ENCODE peak calls at places on chromosome X, in eight cellular contexts. G is OCI-LY7, W is stomach, R is astrocyte of the spinal cord, L is coronary artery, A is GM20000, F is B cell, U is fibroblast of mammary gland. Q is an unnamed sample.
A peak's percentile ranks its signal among the peaks of the same experiment; 100 is the strongest.

GRCh38 chrX:15059488-15059887 is 186.3 kb downstream of the MOSPD2 start:
- DNase-seq in W (no peak), F (no peak), U (no peak), R (no peak), L (no peak), A (no peak), G (no peak), Q (no peak)

GRCh38 chrX:47093248-47093647 is 15.0 kb downstream of the RGN start:
- DNase-seq in F (no peak), A (peak; percentile 17), G (peak; percentile 52), L (no peak), W (no peak), R (peak; percentile 22), U (peak; percentile 45), Q (no peak)

GRCh38 chrX:72276478-72276953 is 532 bp downstream of the RPS4X start:
- DNase-seq in U (no peak), W (no peak), A (peak; percentile 13), F (no peak), G (no peak), L (no peak), R (peak; percentile 17), Q (no peak)

GRCh38 chrX:116284383-116284782 is 113.8 kb downstream of the AGTR2 start:
- DNase-seq in G (no peak), L (no peak), U (no peak), W (no peak), A (no peak), R (no peak), F (no peak), Q (no peak)

GRCh38 chrX:153063315-153063714 is 7.0 kb downstream of the PNMA3 start:
- DNase-seq in G (no peak), U (peak; percentile 6), W (no peak), R (peak; percentile 10), A (no peak), L (no peak), F (no peak), Q (no peak)

GRCh38 chrX:140229187-140229586 is 263.9 kb upstream of the CXorf66 start:
- DNase-seq in A (no peak), F (no peak), G (no peak), L (no peak), U (no peak), R (peak; percentile 13), W (no peak), Q (no peak)

GRCh38 chrX:21723097-21723496 is 34.8 kb downstream of the SMPX start:
- DNase-seq in G (no peak), L (no peak), F (no peak), R (no peak), W (no peak), A (no peak), U (peak; percentile 34), Q (no peak)

GRCh38 chrX:101595739-101596419 is 21.9 kb downstream of the ARMCX6 start:
- DNase-seq in U (peak; percentile 71), A (peak; percentile 61), W (no peak), F (peak; percentile 45), G (peak; percentile 53), R (peak; percentile 74), L (no peak), Q (no peak)

GRCh38 chrX:123909498-123909897 is 49.6 kb downstream of the XIAP start:
- DNase-seq in R (no peak), F (no peak), U (peak; percentile 14), G (no peak), A (no peak), L (no peak), W (no peak), Q (no peak)

GRCh38 chrX:80808854-80809493 is 703 bp downstream of the BRWD3 start:
- DNase-seq in L (peak; percentile 72), A (no peak), F (no peak), W (no peak), U (no peak), R (peak; percentile 7), G (peak; percentile 43), Q (no peak)

GRCh38 chrX:96407043-96407442 is 277.6 kb upstream of the DIAPH2 start:
- DNase-seq in U (peak; percentile 61), G (no peak), A (no peak), F (no peak), R (peak; percentile 41), L (no peak), W (peak; percentile 51), Q (no peak)

GRCh38 chrX:146907391-146908240 is 93.1 kb upstream of the CXorf51A start:
- DNase-seq in W (no peak), R (peak; percentile 3), G (no peak), A (no peak), L (no peak), U (peak; percentile 0), F (no peak), Q (no peak)

GRCh38 chrX:14398725-14399124 is 130.6 kb upstream of the GLRA2 start:
- DNase-seq in U (peak; percentile 86), F (no peak), G (no peak), W (no peak), L (no peak), R (no peak), A (no peak), Q (no peak)

GRCh38 chrX:137432609-137433008 is 133.3 kb upstream of the ZIC3 start:
- DNase-seq in G (peak; percentile 20), F (no peak), L (no peak), R (peak; percentile 6), A (peak; percentile 45), W (no peak), U (no peak), Q (no peak)

GRCh38 chrX:71612256-71612655 is 6.1 kb downstream of the CXCR3 start:
- DNase-seq in A (no peak), R (no peak), F (no peak), W (no peak), L (no peak), U (no peak), G (no peak), Q (no peak)

GRCh38 chrX:33336783-33337182 is 125.4 kb upstream of the DMD start:
- DNase-seq in W (no peak), F (no peak), L (no peak), G (peak; percentile 68), A (no peak), R (peak; percentile 8), U (peak; percentile 29), Q (no peak)

GRCh38 chrX:40152173-40152705 is 54.5 kb upstream of the BCOR start:
- DNase-seq in U (no peak), R (no peak), A (peak; percentile 44), W (peak; percentile 55), G (peak; percentile 36), L (no peak), F (no peak), Q (no peak)

GRCh38 chrX:135549519-135549918 is 29.1 kb downstream of the INTS6L start:
- DNase-seq in R (no peak), U (no peak), A (no peak), W (no peak), L (no peak), F (no peak), G (no peak), Q (no peak)

GRCh38 chrX:135544338-135544948 is 24.0 kb downstream of the INTS6L start:
- DNase-seq in W (no peak), F (no peak), R (no peak), U (no peak), G (peak; percentile 41), L (no peak), A (no peak), Q (no peak)

GRCh38 chrX:135543924-135544323 is 23.5 kb downstream of the INTS6L start:
- DNase-seq in W (no peak), R (no peak), U (no peak), A (peak; percentile 1), G (peak; percentile 54), L (no peak), F (peak; percentile 19), Q (no peak)
- TF ChIP-seq CTCF in W (no peak), R (peak; percentile 15), U (peak; percentile 26), A (peak; percentile 15), G (peak; percentile 73), L (no peak), F (peak; percentile 67), Q (peak; percentile 33)

GRCh38 chrX:41808042-41808441 is 84.1 kb downstream of the GPR82 start:
- DNase-seq in U (peak; percentile 11), F (no peak), G (no peak), A (no peak), L (no peak), W (no peak), R (no peak), Q (no peak)

GRCh38 chrX:41799661-41800060 is 75.7 kb downstream of the GPR82 start:
- DNase-seq in W (no peak), F (no peak), L (no peak), A (no peak), G (no peak), R (no peak), U (no peak), Q (no peak)

DNA sequence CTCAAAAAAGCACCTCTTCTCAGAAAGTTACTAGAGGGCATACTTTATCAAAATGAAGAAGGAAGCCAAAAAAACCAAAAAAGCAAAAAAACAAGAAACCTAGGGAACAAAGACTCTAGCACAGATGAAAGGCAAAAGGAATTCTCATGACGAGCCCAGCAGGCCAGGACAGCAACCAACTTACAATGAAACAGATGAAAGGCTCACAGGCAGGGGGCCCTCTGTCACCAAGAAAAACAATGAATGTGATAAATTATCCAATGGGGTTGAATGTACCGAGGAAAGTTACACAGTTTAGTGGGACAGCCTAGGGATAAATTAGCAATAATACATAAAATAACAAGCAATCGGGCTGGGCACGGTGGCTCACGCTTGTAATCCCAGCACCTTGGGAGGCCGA is 79.0 kb downstream of the GPR82 start:
- DNase-seq in A (no peak), R (no peak), L (no peak), G (no peak), W (no peak), F (no peak), U (no peak), Q (no peak)
- TF ChIP-seq CTCF in A (no peak), R (no peak), L (no peak), G (no peak), W (no peak), F (no peak), U (peak; percentile 5), Q (no peak)

GRCh38 chrX:5236096-5236495 is 992.6 kb downstream of the NLGN4X start:
- DNase-seq in G (peak; percentile 11), F (no peak), R (no peak), A (no peak), W (no peak), U (no peak), L (no peak), Q (no peak)
- TF ChIP-seq CTCF in G (peak; percentile 64), F (no peak), R (no peak), A (no peak), W (no peak), U (no peak), L (no peak), Q (peak; percentile 70)

GRCh38 chrX:3791449-3791848 is 78.0 kb upstream of the PRKX start:
- DNase-seq in R (no peak), A (no peak), F (no peak), W (no peak), U (no peak), L (no peak), G (no peak), Q (no peak)

DNA sequence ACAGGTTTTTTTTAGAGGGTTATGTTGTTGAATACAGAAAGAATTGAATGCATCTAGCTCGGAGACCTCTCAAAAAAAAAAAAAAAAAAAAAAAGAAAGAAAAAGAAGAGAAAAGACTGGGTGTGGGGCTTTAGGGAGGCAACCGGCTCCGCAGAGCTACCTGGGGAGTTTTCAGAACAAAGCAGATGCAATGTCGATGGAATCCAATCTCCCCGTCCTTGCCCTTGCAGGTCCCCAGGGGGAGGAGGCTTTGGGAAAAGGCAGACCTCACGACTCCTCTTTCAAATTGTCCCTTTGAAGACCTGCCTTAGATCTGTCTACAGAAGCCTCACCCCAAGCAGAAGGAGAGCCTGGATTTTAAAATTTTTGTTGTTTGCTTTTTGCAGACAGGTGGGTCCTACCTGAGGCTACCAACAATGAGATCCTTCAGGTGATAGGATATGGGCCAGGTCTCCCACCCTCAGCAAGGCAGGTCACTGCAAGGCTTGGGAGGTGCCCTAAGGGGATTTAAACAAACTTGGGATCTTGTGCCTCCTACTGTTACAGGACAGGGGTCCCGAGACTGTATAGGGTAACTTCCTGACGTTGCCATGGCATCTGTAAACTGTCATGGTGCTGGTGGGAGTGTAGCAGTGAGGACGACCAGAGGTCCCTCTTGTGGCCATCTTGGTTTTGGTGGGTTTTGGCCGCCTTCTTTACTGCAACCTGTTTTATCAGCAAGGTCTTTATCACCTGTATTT is 75.2 kb upstream of the PRKX start:
- DNase-seq in U (no peak), G (no peak), A (no peak), W (no peak), F (no peak), R (no peak), L (no peak), Q (no peak)
- TF ChIP-seq CTCF in U (no peak), G (peak; percentile 36), A (no peak), W (no peak), F (no peak), R (no peak), L (no peak), Q (peak; percentile 51)

Q was measured in type B pancreatic cell.